ENCODE peak calls at places on chromosomes 11 and 22, in five cellular contexts. Q is IMR-90, T is HCT116, L is GM12878, R is heart left ventricle. B is an unnamed sample.

GRCh38 chr22:28983190-28983589 is 78.4 kb downstream of the C22orf31 start:
- DNase-seq in L (no peak), R (no peak), Q (no peak), T (no peak), B (no peak)

GRCh38 chr11:35324981-35325380 is 94.4 kb downstream of the SLC1A2 start:
- DNase-seq in L (no peak), R (no peak), Q (peak), T (no peak), B (no peak)

GRCh38 chr22:25197335-25197734 is 2.3 kb upstream of the CRYBB3 start:
- DNase-seq in R (no peak), T (no peak), L (no peak), Q (no peak), B (no peak)

GRCh38 chr11:60130496-60130895 is 42.0 kb downstream of the MS4A2 start:
- DNase-seq in T (peak), Q (no peak), L (no peak), R (no peak), B (no peak)

GRCh38 chr11:114168086-114168448 is 108.6 kb downstream of the ZBTB16 start:
- DNase-seq in R (no peak), T (no peak), Q (no peak), L (no peak), B (no peak)

GRCh38 chr11:5807580-5807979 is 1.1 kb upstream of the OR52N2 start:
- DNase-seq in Q (no peak), R (no peak), L (no peak), T (no peak), B (no peak)

GRCh38 chr11:110984147-110984546 is 261.4 kb upstream of the POU2AF2 start:
- DNase-seq in Q (peak), L (no peak), R (no peak), T (no peak), B (no peak)

GRCh38 chr11:123249354-123249753 is 54.3 kb upstream of the CLMP start:
- DNase-seq in R (no peak), L (no peak), Q (peak), T (no peak), B (no peak)

GRCh38 chr11:68140496-68141246 is 19.5 kb upstream of the CHKA start:
- DNase-seq in Q (no peak), R (no peak), L (no peak), T (no peak), B (no peak)

GRCh38 chr22:46568102-46568809 is 30.8 kb upstream of the CELSR1 start:
- DNase-seq in Q (no peak), L (no peak), R (no peak), T (no peak), B (no peak)

GRCh38 chr22:50498322-50498861 is 9.1 kb downstream of the LMF2 start:
- DNase-seq in Q (peak), T (peak), R (no peak), L (no peak), B (no peak)

GRCh38 chr11:36258730-36259360 is 30.4 kb downstream of the COMMD9 start:
- DNase-seq in T (peak), L (no peak), R (peak), Q (peak), B (no peak)

GRCh38 chr11:35154960-35155359 is 16.0 kb downstream of the CD44 start:
- DNase-seq in R (no peak), T (no peak), L (no peak), Q (no peak), B (no peak)

GRCh38 chr11:7281083-7281482 is 29.4 kb downstream of the SYT9 start:
- DNase-seq in R (no peak), L (no peak), T (no peak), Q (no peak), B (no peak)

GRCh38 chr11:45663486-45664375 is 1.7 kb downstream of the CHST1 start:
- DNase-seq in Q (peak), T (no peak), L (no peak), R (no peak), B (no peak)

GRCh38 chr11:40384991-40385390 is 1074.5 kb downstream of the LRRC4C start:
- DNase-seq in R (no peak), Q (peak), T (no peak), L (no peak), B (no peak)

GRCh38 chr11:112525844-112526590 is 265.4 kb upstream of the PLET1 start:
- DNase-seq in Q (no peak), R (no peak), L (no peak), T (no peak), B (no peak)

GRCh38 chr11:61923166-61924015 is 6.0 kb upstream of the RAB3IL1 start:
- DNase-seq in L (no peak), R (peak), Q (peak), T (no peak), B (no peak)

GRCh38 chr11:19561011-19561410 is 151.6 kb upstream of the NAV2 start:
- DNase-seq in Q (peak), R (no peak), L (no peak), T (no peak), B (no peak)

GRCh38 chr22:18146389-18146753 is 3.6 kb upstream of the USP18 start:
- DNase-seq in R (no peak), T (no peak), Q (no peak), L (no peak), B (no peak)

GRCh38 chr11:44605965-44606364 is 40.5 kb downstream of the CD82 start:
- DNase-seq in R (no peak), Q (no peak), T (no peak), L (no peak), B (no peak)

GRCh38 chr11:69027704-69028372 is 14.8 kb upstream of the MRGPRF start:
- DNase-seq in Q (peak), T (no peak), R (no peak), L (no peak), B (no peak)

GRCh38 chr22:32475428-32476010 is 908 bp downstream of the FBXO7 start:
- DNase-seq in Q (no peak), T (peak), L (no peak), R (peak), B (no peak)

GRCh38 chr11:128324051-128324481 is 263.3 kb downstream of the ETS1 start:
- DNase-seq in Q (no peak), R (no peak), L (no peak), T (no peak), B (no peak)

GRCh38 chr11:126280595-126280994 is 2.3 kb upstream of the TIRAP start:
- DNase-seq in R (no peak), Q (no peak), L (no peak), T (no peak), B (no peak)

GRCh38 chr11:47551086-47551485 is 1.8 kb downstream of the CELF1 start:
- DNase-seq in L (no peak), Q (peak), T (no peak), R (no peak), B (no peak)

GRCh38 chr11:100830295-100830694 is 143.2 kb downstream of the ARHGAP42 start:
- DNase-seq in L (no peak), R (no peak), Q (no peak), T (no peak), B (no peak)

GRCh38 chr22:30985561-30986208 is 16.6 kb downstream of the TUG1 start:
- DNase-seq in L (no peak), T (no peak), R (no peak), Q (no peak), B (no peak)

GRCh38 chr11:117172678-117173421 is 5.7 kb upstream of the SIDT2 start:
- DNase-seq in T (no peak), R (no peak), Q (no peak), L (no peak), B (no peak)

GRCh38 chr11:18802381-18803257 is 11.0 kb upstream of the PTPN5 start:
- DNase-seq in R (peak), Q (peak), L (peak), T (peak), B (no peak)

DNA sequence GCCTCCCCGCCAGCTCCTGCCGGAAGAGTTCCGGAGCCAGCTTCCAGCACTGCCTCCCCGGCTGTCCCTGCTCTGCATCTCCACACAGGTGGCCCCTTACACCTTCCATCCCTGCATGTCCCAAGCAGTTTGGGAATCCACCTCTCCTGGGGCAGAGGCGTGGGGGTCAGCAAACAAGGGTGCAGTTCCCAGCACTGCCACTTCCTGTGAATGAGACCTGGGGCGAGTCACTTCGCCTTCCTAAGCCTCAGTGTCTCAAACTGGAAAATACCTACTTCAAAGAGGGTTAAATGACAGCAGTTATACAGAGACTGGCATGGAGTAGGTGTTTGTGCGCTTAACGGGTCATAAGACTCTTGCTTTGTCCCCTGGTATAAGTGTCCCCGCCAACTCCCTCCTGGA is 5.2 kb downstream of the CYTH4 start:
- DNase-seq in L (no peak), R (no peak), T (no peak), Q (no peak), B (no peak)
- TF ChIP-seq CTCF in L (no peak), R (no peak), T (no peak), Q (no peak), B (no peak)

GRCh38 chr11:416757-417621 is 2.2 kb upstream of the SIGIRR start:
- DNase-seq in L (no peak), Q (no peak), R (peak), T (no peak), B (no peak)
- TF ChIP-seq POLR2A in L (peak), Q (no peak), R (peak), T (no peak), B (peak)

GRCh38 chr11:12674936-12675696 is 895 bp downstream of the TEAD1 start:
- DNase-seq in T (no peak), L (no peak), Q (no peak), R (peak), B (no peak)
- TF ChIP-seq CTCF in T (no peak), L (no peak), Q (no peak), R (no peak), B (no peak)

GRCh38 chr11:64208086-64208795 is 1.7 kb downstream of the FERMT3 start:
- DNase-seq in L (no peak), Q (no peak), R (peak), T (no peak), B (no peak)

GRCh38 chr11:64208796-64209562 is 2.5 kb downstream of the FERMT3 start:
- DNase-seq in Q (no peak), T (no peak), L (no peak), R (peak), B (no peak)

GRCh38 chr11:64209563-64209843 is 3.0 kb downstream of the FERMT3 start:
- DNase-seq in Q (no peak), T (no peak), R (peak), L (no peak), B (no peak)

GRCh38 chr11:64206457-64207246 is at the start of gene FERMT3:
- DNase-seq in L (peak), Q (no peak), R (peak), T (no peak), B (no peak)

GRCh38 chr11:64207247-64208085 is 945 bp downstream of the FERMT3 start:
- DNase-seq in R (peak), Q (peak), T (no peak), L (peak), B (no peak)
- TF ChIP-seq POLR2A in R (peak), Q (no peak), T (no peak), L (peak), B (peak)

GRCh38 chr22:39010946-39011625 is 3.0 kb upstream of the APOBEC3C start:
- DNase-seq in Q (no peak), L (no peak), T (no peak), R (no peak), B (no peak)

GRCh38 chr22:39017596-39018365 is 3.1 kb upstream of the APOBEC3D start:
- DNase-seq in R (no peak), L (no peak), T (no peak), Q (no peak), B (no peak)

GRCh38 chr22:39012525-39013516 is 1.2 kb upstream of the APOBEC3C start:
- DNase-seq in Q (no peak), R (no peak), L (no peak), T (no peak), B (no peak)

GRCh38 chr22:39016592-39016991 is 2.5 kb downstream of the APOBEC3C start:
- DNase-seq in R (no peak), Q (no peak), L (no peak), T (no peak), B (no peak)

DNA sequence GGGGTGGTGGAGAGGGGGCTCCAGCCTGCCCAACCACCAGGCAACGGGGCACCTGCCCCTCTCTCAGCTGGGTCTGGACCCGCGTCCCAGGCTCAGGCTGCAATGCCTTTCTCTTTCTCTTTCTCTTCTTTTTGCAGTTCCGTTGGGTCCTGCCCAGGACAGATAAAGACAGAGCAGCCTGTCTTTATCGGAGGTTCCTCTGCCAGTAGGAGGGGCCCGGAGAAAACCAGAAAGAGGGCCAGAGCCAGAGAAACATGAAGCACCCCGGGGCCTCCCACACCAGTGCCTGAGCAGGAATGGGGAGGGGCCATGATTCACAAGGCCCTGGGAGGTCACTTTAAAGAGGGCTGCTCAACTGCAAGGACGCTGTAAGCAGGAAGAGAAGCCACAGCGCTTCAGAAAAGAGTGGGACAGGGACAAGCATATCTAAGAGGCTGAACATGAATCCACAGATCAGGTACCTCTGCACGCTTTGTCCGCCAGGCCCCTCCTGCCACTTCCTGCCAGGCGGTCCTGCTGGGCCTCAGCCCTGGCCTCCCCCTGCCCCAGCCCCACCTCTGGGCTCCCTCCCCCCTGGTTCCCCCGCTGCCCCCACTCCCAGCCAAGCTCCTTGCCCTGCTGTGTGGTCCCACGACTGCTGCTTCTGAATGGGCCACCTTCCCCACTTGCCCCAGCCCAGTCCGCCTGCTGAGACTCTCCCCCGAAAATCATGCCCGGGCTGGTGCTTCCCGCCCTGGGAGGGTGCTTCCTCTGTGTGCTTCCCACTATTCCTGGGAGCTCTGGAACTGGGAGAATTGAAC is at the start of gene APOBEC3C:
- DNase-seq in Q (peak), R (peak), L (peak), T (peak), B (peak)
- TF ChIP-seq CTCF in Q (peak), R (no peak), L (peak), T (no peak), B (peak)

DNA sequence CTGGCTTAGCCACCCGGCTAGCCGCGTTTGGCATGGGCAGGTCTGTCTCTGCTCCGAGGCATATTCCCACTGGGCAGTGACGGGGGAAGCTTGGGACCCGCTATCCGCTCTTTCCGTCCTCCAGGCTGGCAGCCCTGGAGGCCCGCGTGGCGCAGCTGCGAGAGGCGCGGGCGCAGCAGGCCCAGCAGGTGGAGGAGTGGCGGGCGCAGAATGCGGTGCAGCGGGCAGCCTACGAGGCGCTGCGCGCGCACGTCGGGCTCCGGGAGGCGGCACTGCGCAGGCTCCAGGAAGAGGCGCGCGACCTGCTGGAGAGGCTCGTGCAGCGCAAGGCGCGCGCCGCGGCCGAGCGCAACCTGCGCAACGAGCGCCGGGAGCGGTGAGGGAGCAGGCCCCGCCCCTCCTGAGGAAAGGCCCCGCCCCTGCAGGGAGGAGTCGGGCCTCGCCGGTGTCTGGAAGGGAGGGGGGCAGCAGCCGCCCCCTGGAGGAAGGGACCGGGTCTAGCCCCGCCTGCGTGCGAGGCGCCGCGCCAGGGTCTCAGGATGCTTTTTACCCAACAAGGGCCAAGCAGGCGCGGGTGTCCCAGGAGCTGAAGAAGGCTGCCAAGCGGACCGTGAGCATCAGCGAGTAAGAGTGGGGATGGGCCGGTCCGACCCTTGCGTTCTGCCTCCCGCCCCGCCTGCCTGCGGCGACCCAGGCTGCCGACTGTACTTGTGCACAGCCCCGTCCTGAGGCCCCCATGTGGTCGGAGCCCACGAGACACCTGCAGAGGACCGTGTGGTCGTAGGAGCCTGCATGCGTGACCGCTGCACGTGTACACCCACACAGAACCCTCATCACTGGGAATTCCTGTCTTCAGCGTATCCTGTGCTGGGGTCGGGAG is 7.9 kb downstream of the ATG16L2 start:
- DNase-seq in T (peak), R (peak), L (peak), Q (peak), B (no peak)
- TF ChIP-seq POLR2A in T (peak), R (peak), L (peak), Q (no peak), B (no peak)

GRCh38 chr22:27844656-27845602 is 43.4 kb upstream of the MN1 start:
- DNase-seq in R (no peak), T (no peak), L (no peak), Q (no peak), B (no peak)
- TF ChIP-seq CTCF in R (no peak), T (no peak), L (no peak), Q (no peak), B (no peak)

B was measured in esophagus squamous epithelium.